ENCODE peak calls at places on chromosomes 7 and 10, in five cellular contexts. I is CD8-positive, alpha-beta T cell; T is A549; R is body of pancreas; M is prostate gland. L is an unnamed sample. For H3K4me1, the result is how much of the 10 kb centered on the place peaks cover.

GRCh38 chr10:79981356-79981672 is 32.4 kb upstream of the SFTPD start:
- DNase-seq in I (no peak), T (no peak), R (no peak), M (peak), L (no peak)

GRCh38 chr7:6175642-6176041 is 96.8 kb downstream of the CYTH3 start:
- DNase-seq in I (no peak), T (no peak), R (no peak), M (no peak), L (no peak)

GRCh38 chr10:36675458-36675880 is 449.9 kb upstream of the ANKRD30A start:
- DNase-seq in I (no peak), T (peak), R (no peak), M (no peak), L (no peak)

GRCh38 chr10:28548781-28549498 is 16.0 kb downstream of the WAC start:
- DNase-seq in I (no peak), T (no peak), R (no peak), M (no peak), L (no peak)

GRCh38 chr10:11110499-11110898 is 92.8 kb downstream of the CELF2 start:
- DNase-seq in I (no peak), T (no peak), R (no peak), M (no peak), L (no peak)

GRCh38 chr10:86400705-86401587 is 34.4 kb upstream of the GRID1 start:
- DNase-seq in I (peak), T (peak), R (peak), M (peak), L (peak)

GRCh38 chr7:108299251-108300014 is 156.8 kb downstream of the NRCAM start:
- DNase-seq in I (no peak), T (peak), R (no peak), M (no peak), L (no peak)

GRCh38 chr7:99525713-99526440 is 21.4 kb downstream of the ZKSCAN5 start:
- DNase-seq in I (no peak), T (peak), R (peak), M (no peak), L (no peak)

GRCh38 chr7:149196151-149196704 is 882 bp downstream of the ZNF282 start:
- DNase-seq in I (peak), T (peak), R (no peak), M (no peak), L (no peak)

GRCh38 chr10:24721254-24722106 is 2.2 kb downstream of the ARHGAP21 start:
- DNase-seq in I (no peak), T (peak), R (peak), M (peak), L (peak)

GRCh38 chr10:44935201-44935960 is 24.2 kb upstream of the RASSF4 start:
- DNase-seq in I (no peak), T (peak), R (peak), M (no peak), L (no peak)

GRCh38 chr10:124245806-124246440 is 152.5 kb upstream of the CHST15 start:
- DNase-seq in I (no peak), T (no peak), R (peak), M (no peak), L (peak)

GRCh38 chr10:130884456-130884855 is 427.1 kb downstream of the TCERG1L start:
- DNase-seq in I (no peak), T (no peak), R (peak), M (no peak), L (no peak)

GRCh38 chr7:135512135-135512887 is 2.4 kb upstream of the CNOT4 start:
- DNase-seq in I (no peak), T (peak), R (no peak), M (no peak), L (no peak)

GRCh38 chr10:73439605-73440298 is 6.4 kb upstream of the MSS51 start:
- DNase-seq in I (no peak), T (no peak), R (no peak), M (no peak), L (no peak)

GRCh38 chr7:33807779-33808482 is 97.4 kb upstream of the BMPER start:
- DNase-seq in I (no peak), T (peak), R (no peak), M (no peak), L (no peak)

GRCh38 chr7:33979807-33980355 is 74.5 kb downstream of the BMPER start:
- DNase-seq in I (no peak), T (peak), R (no peak), M (no peak), L (no peak)

GRCh38 chr7:115221484-115221883 is 299.6 kb downstream of the MDFIC start:
- DNase-seq in I (no peak), T (no peak), R (no peak), M (no peak), L (no peak)

GRCh38 chr10:28733647-28734046 is 56.3 kb downstream of the BAMBI start:
- DNase-seq in I (no peak), T (no peak), R (no peak), M (no peak), L (no peak)

GRCh38 chr10:11236234-11236633 is 218.6 kb downstream of the CELF2 start:
- DNase-seq in I (no peak), T (no peak), R (no peak), M (no peak), L (no peak)

GRCh38 chr10:74738985-74739567 is 87.3 kb upstream of the KAT6B start:
- DNase-seq in I (no peak), T (peak), R (no peak), M (no peak), L (no peak)

GRCh38 chr7:142611566-142612250 is 137.6 kb upstream of the PRSS1 start:
- DNase-seq in I (no peak), T (no peak), R (no peak), M (no peak), L (no peak)

GRCh38 chr10:122154034-122154732 is 116.9 kb upstream of the BTBD16 start:
- DNase-seq in I (no peak), T (no peak), R (no peak), M (no peak), L (no peak)

GRCh38 chr10:109934958-109935793 is 11.9 kb upstream of the XPNPEP1 start:
- DNase-seq in I (no peak), T (no peak), R (peak), M (peak), L (no peak)

GRCh38 chr7:791481-791880 is 40.8 kb upstream of the SUN1 start:
- DNase-seq in I (no peak), T (no peak), R (no peak), M (no peak), L (no peak)

GRCh38 chr10:15344876-15345285 is 26.2 kb downstream of the FAM171A1 start:
- DNase-seq in I (no peak), T (peak), R (peak), M (peak), L (no peak)

GRCh38 chr10:95758351-95759025 is 2.5 kb downstream of the ENTPD1 start:
- DNase-seq in I (no peak), T (peak), R (no peak), M (no peak), L (no peak)

GRCh38 chr10:122421054-122421625 is 33.3 kb upstream of the ARMS2 start:
- DNase-seq in I (no peak), T (no peak), R (no peak), M (no peak), L (no peak)

GRCh38 chr7:50793115-50793946 is 10.6 kb upstream of the GRB10 start:
- DNase-seq in I (no peak), T (peak), R (peak), M (peak), L (peak)

GRCh38 chr7:1468899-1469298 is 9.6 kb upstream of the MICALL2 start:
- DNase-seq in I (no peak), T (no peak), R (no peak), M (no peak), L (no peak)

GRCh38 chr7:94295805-94296204 is 98.9 kb upstream of the COL1A2 start:
- DNase-seq in I (no peak), T (peak), R (no peak), M (no peak), L (peak)

GRCh38 chr7:40372031-40372430 is 237.2 kb downstream of the SUGCT start:
- DNase-seq in I (no peak), T (no peak), R (no peak), M (no peak), L (no peak)

GRCh38 chr7:134927076-134927475 is 59.2 kb upstream of the AGBL3 start:
- DNase-seq in I (no peak), T (no peak), R (no peak), M (no peak), L (no peak)

GRCh38 chr10:32155075-32155516 is 98.9 kb upstream of the KIF5B start:
- DNase-seq in I (no peak), T (no peak), R (no peak), M (no peak), L (no peak)

GRCh38 chr7:140640060-140640611 is 477 bp downstream of the DENND2A start:
- DNase-seq in I (no peak), T (peak), R (peak), M (no peak), L (peak)

GRCh38 chr7:42103020-42103419 is 134.0 kb downstream of the GLI3 start:
- DNase-seq in I (no peak), T (no peak), R (no peak), M (no peak), L (no peak)

GRCh38 chr10:34780818-34781380 is 34.2 kb downstream of the PARD3 start:
- DNase-seq in I (no peak), T (no peak), R (peak), M (no peak), L (peak)

GRCh38 chr10:53314856-53315255 is 542.3 kb upstream of the MBL2 start:
- DNase-seq in I (no peak), T (peak), R (no peak), M (no peak), L (no peak)

GRCh38 chr7:118109607-118110006 is 74.4 kb upstream of the LSM8 start:
- DNase-seq in I (no peak), T (peak), R (peak), M (no peak), L (no peak)

GRCh38 chr7:118110178-118110577 is 73.8 kb upstream of the LSM8 start:
- DNase-seq in I (no peak), T (no peak), R (no peak), M (no peak), L (no peak)

DNA sequence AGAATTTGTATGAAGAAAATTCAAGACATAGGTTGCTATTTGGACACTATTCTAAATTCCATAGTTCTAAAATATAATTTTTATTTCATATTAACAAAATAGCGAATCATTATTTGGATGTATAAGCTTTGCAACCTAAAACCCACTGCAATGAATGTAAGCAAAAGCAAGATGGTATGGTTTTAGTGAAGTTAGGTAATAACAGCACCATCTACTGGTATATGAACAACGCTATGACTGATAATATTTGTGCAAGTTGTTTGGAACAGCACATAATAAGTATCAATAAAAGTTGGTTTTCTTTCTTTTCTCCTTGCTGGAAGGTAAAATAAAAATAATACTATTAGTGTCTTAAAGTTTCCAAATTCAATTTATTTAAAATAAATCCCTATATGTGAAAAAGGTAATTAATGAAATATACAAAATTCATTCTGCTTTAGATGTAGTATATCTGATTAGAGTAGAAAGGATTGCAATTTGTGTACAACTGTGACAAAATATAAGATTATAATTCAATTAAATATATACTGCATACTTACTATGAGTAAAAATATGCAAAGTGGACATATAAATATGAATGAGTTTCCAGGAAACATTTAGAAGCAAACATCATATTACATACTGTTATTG is 79.0 kb upstream of the LSM8 start:
- DNase-seq in I (no peak), T (peak), R (no peak), M (no peak), L (no peak)
- TF ChIP-seq CTCF in I (no peak), T (peak), R (peak), M (peak), L (peak)

GRCh38 chr10:114748270-114748669 is 73.3 kb upstream of the FHIP2A start:
- DNase-seq in I (no peak), T (no peak), R (no peak), M (no peak), L (no peak)
- H3K4me1 ChIP-seq in I (under half), T (under half), R (under half), M (under half), L (under half)

DNA sequence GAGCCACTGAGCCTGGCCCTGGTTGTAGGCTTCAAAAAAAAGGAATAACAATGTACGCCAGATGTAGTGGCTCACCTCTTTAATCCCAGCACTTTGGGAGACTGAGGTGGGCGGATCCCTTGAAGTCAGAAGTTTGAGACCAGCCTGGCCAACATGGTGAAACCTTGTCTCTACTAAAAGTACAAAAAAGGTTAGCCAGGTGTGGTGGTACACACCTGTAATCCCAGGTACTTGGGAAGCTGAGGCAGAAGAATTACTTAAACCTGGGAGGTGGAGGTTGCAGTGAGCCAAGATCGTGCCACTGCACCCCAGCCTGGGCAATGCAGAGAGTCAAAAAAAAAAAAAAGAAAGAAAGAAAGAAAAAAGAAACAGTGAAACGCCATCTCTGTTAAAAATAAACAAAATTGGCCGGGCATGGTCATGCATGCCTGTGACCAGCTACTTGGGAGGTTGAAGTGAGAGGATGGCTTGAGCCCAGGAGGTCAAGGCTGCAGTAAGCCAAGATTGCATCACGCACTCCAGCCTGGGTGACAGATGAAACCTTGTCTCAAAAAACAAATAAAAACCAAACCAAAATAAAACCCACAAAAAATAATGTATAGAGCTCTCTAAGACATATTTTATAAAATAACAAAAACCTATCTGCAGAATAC is 4.7 kb upstream of the KLHDC10 start:
- DNase-seq in I (no peak), T (no peak), R (no peak), M (no peak), L (no peak)
- TF ChIP-seq CTCF in I (no peak), T (no peak), R (no peak), M (no peak), L (no peak)

GRCh38 chr7:80602007-80602406 is 36.4 kb upstream of the CD36 start:
- DNase-seq in I (no peak), T (no peak), R (no peak), M (no peak), L (no peak)

GRCh38 chr7:80603940-80604339 is 34.5 kb upstream of the CD36 start:
- DNase-seq in I (no peak), T (no peak), R (no peak), M (no peak), L (no peak)

GRCh38 chr7:80608292-80608691 is 30.1 kb upstream of the CD36 start:
- DNase-seq in I (no peak), T (no peak), R (no peak), M (no peak), L (no peak)

GRCh38 chr7:80600046-80600445 is 38.4 kb upstream of the CD36 start:
- DNase-seq in I (no peak), T (no peak), R (no peak), M (no peak), L (no peak)

DNA sequence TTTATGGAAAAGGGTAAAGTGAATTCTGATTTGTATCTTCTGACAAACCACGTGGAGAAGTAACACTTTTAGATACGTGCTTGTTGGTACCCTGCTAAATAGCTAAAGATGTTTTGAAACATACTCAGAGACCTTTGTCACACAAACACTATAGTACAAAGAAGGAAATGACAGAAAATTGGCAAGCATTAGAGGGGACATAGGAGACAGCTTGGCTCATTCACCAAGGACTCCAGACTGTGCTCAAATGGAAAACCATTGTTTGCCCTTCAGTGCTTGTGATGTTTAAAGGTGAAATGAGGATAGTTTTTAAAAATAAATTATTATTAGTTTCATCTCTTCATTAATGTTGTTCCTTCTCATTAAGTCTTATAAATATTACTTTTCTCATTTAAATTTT is 34.0 kb upstream of the CD36 start:
- DNase-seq in I (no peak), T (no peak), R (no peak), M (no peak), L (no peak)
- H3K4me1 ChIP-seq in I (under half), T (under half), R (under half), M (under half), L (under half)

GRCh38 chr10:77648472-77648871 is 10.9 kb upstream of the KCNMA1 start:
- DNase-seq in I (no peak), T (no peak), R (no peak), M (no peak), L (no peak)

GRCh38 chr10:77649333-77650331 is 12.0 kb upstream of the KCNMA1 start:
- DNase-seq in I (no peak), T (no peak), R (no peak), M (no peak), L (no peak)

GRCh38 chr10:77653210-77653609 is 15.6 kb upstream of the KCNMA1 start:
- DNase-seq in I (no peak), T (no peak), R (no peak), M (no peak), L (no peak)
- TF ChIP-seq CTCF in I (no peak), T (no peak), R (no peak), M (no peak), L (no peak)

DNA sequence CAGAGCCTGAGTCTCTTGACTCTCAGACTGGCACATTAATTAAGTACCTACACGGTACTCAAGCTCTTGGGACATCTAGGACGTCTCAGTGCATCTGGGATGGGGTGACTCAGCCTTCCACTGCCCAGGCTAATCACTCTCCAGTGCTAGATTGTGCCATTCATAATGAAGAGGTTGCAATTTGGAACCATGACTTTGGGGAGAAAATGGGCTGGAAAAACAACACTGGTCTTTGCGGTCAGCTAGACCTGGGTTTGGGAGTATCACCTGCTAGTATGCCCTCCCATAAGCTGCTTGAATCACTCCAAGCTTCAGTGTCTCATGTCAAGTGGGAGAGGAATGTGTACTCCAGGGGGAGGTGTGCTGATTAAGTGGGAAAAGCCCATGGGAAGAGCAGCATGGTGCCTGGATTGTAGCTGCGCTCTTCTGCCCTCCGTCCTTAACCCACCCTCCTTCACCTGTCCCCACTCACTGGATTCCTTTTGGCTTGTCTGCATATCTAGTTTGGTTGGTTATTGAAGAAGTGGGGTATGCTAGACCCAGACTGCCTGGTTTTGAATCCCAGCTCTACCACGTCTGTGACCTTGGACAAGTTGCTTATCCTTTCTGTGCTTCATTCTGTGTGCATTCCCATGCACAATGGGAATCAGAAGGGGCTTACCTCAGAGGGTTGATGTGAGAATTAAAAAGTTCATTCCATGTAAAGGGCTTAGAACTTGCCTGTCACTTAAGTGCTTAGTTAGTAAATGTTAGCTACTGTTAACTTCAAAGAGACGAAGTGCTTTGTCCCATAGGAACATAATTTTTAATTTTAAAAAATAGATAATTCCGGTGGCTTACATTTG is 3.8 kb downstream of the NFE2L3 start:
- DNase-seq in I (no peak), T (no peak), R (no peak), M (no peak), L (no peak)
- H3K4me1 ChIP-seq in I (under half), T (under half), R (under half), M (under half), L (under half)

L was measured in uterus.